ENCODE peak calls at places on chromosomes 6 and 20, in nine cellular contexts. U, P, C, G, I, M, R, Y and T are unnamed samples.

GRCh38 chr6:121647905-121648304 is 212.5 kb downstream of the GJA1 start:
- DNase-seq in U (no peak), P (no peak), C (no peak), G (no peak), I (peak), M (no peak), R (no peak), Y (no peak), T (no peak)

GRCh38 chr6:56954389-56955170 is at the start of gene BEND6:
- DNase-seq in U (no peak), P (peak), C (no peak), G (peak), I (peak), M (peak), R (peak), Y (peak), T (peak)

GRCh38 chr6:6685249-6685667 is 96.7 kb downstream of the LY86 start:
- DNase-seq in U (no peak), P (no peak), C (no peak), G (no peak), I (peak), M (no peak), R (no peak), Y (no peak), T (no peak)

GRCh38 chr6:135576055-135576454 is 78.5 kb upstream of the AHI1 start:
- DNase-seq in U (no peak), P (no peak), C (no peak), G (no peak), I (peak), M (no peak), R (no peak), Y (peak), T (no peak)

GRCh38 chr6:37171141-37171969 is 1.4 kb downstream of the PIM1 start:
- DNase-seq in U (no peak), P (peak), C (peak), G (peak), I (peak), M (peak), R (peak), Y (peak), T (peak)

GRCh38 chr6:85642774-85643529 is at the start of gene SYNCRIP:
- DNase-seq in U (peak), P (peak), C (peak), G (peak), I (peak), M (peak), R (peak), Y (peak), T (peak)

GRCh38 chr6:44024597-44025219 is 102.5 kb downstream of the MRPL14 start:
- DNase-seq in U (no peak), P (no peak), C (peak), G (no peak), I (no peak), M (no peak), R (no peak), Y (no peak), T (no peak)

GRCh38 chr6:86192123-86192522 is 549.4 kb upstream of the SYNCRIP start:
- DNase-seq in U (peak), P (peak), C (peak), G (peak), I (peak), M (peak), R (peak), Y (peak), T (no peak)

GRCh38 chr6:166955865-166956443 is 396 bp downstream of the RNASET2 start:
- DNase-seq in U (no peak), P (peak), C (peak), G (peak), I (peak), M (peak), R (no peak), Y (peak), T (no peak)

GRCh38 chr6:71982385-71982784 is 96.0 kb downstream of the RIMS1 start:
- DNase-seq in U (no peak), P (no peak), C (no peak), G (no peak), I (peak), M (no peak), R (peak), Y (no peak), T (no peak)

GRCh38 chr6:158808442-158808833 is 10.7 kb downstream of the EZR start:
- DNase-seq in U (no peak), P (no peak), C (peak), G (no peak), I (no peak), M (no peak), R (no peak), Y (no peak), T (no peak)

GRCh38 chr6:84016029-84016428 is 17.5 kb upstream of the MRAP2 start:
- DNase-seq in U (no peak), P (no peak), C (no peak), G (no peak), I (no peak), M (no peak), R (no peak), Y (no peak), T (peak)

GRCh38 chr6:139597087-139597763 is 222.8 kb upstream of the CITED2 start:
- DNase-seq in U (no peak), P (no peak), C (no peak), G (peak), I (peak), M (no peak), R (no peak), Y (no peak), T (no peak)

GRCh38 chr20:13800728-13801134 is 15.9 kb downstream of the NDUFAF5 start:
- DNase-seq in U (no peak), P (no peak), C (no peak), G (no peak), I (peak), M (peak), R (no peak), Y (peak), T (peak)

GRCh38 chr20:35978041-35978513 is 9.7 kb downstream of the CNBD2 start:
- DNase-seq in U (no peak), P (no peak), C (no peak), G (no peak), I (peak), M (no peak), R (no peak), Y (no peak), T (no peak)

GRCh38 chr20:44079968-44080560 is 106.9 kb downstream of the JPH2 start:
- DNase-seq in U (no peak), P (no peak), C (no peak), G (no peak), I (no peak), M (no peak), R (peak), Y (no peak), T (no peak)

GRCh38 chr6:56909115-56909907 is 45.6 kb upstream of the BEND6 start:
- DNase-seq in U (no peak), P (no peak), C (no peak), G (no peak), I (peak), M (no peak), R (no peak), Y (peak), T (no peak)

GRCh38 chr6:31898200-31899011 is 908 bp upstream of the EHMT2 start:
- DNase-seq in U (peak), P (peak), C (peak), G (peak), I (peak), M (peak), R (peak), Y (peak), T (peak)

GRCh38 chr6:160972111-160972510 is 19.5 kb upstream of the MAP3K4 start:
- DNase-seq in U (no peak), P (no peak), C (no peak), G (no peak), I (peak), M (no peak), R (peak), Y (peak), T (no peak)

GRCh38 chr6:157264701-157265100 is 58.6 kb downstream of the TMEM242 start:
- DNase-seq in U (no peak), P (no peak), C (no peak), G (no peak), I (no peak), M (no peak), R (no peak), Y (no peak), T (no peak)

GRCh38 chr20:35952480-35953410 is 1.6 kb downstream of the SCAND1 start:
- DNase-seq in U (no peak), P (peak), C (peak), G (no peak), I (peak), M (peak), R (peak), Y (peak), T (no peak)

GRCh38 chr6:111521497-111522275 is 38.7 kb upstream of the REV3L start:
- DNase-seq in U (no peak), P (no peak), C (no peak), G (no peak), I (peak), M (no peak), R (no peak), Y (no peak), T (no peak)

GRCh38 chr6:141421378-141421777 is 711.3 kb upstream of the GJE1 start:
- DNase-seq in U (peak), P (no peak), C (no peak), G (no peak), I (peak), M (no peak), R (no peak), Y (peak), T (no peak)

GRCh38 chr6:98486052-98486451 is 348.3 kb upstream of the POU3F2 start:
- DNase-seq in U (no peak), P (peak), C (no peak), G (peak), I (no peak), M (no peak), R (no peak), Y (no peak), T (peak)

GRCh38 chr6:10419749-10420545 is 5.1 kb upstream of the TFAP2A start:
- DNase-seq in U (no peak), P (no peak), C (no peak), G (no peak), I (peak), M (no peak), R (no peak), Y (peak), T (no peak)

GRCh38 chr6:26439552-26440125 is 665 bp upstream of the BTN3A3 start:
- DNase-seq in U (no peak), P (no peak), C (no peak), G (no peak), I (peak), M (no peak), R (no peak), Y (no peak), T (no peak)
- H2AFZ ChIP-seq in U (no peak), P (no peak), C (peak), G (no peak), I (peak), M (peak), R (peak), Y (peak), T (peak)

GRCh38 chr20:62703853-62704228 is 4.8 kb upstream of the NTSR1 start:
- DNase-seq in U (no peak), P (no peak), C (no peak), G (no peak), I (peak), M (no peak), R (no peak), Y (no peak), T (no peak)

GRCh38 chr20:62706344-62706743 is 2.3 kb upstream of the NTSR1 start:
- DNase-seq in U (no peak), P (no peak), C (no peak), G (no peak), I (no peak), M (no peak), R (no peak), Y (no peak), T (no peak)

GRCh38 chr20:62702886-62703852 is 5.5 kb upstream of the NTSR1 start:
- DNase-seq in U (peak), P (no peak), C (no peak), G (no peak), I (peak), M (peak), R (no peak), Y (peak), T (no peak)

GRCh38 chr20:62705626-62706025 is 3.0 kb upstream of the NTSR1 start:
- DNase-seq in U (no peak), P (no peak), C (no peak), G (no peak), I (no peak), M (no peak), R (no peak), Y (no peak), T (no peak)

GRCh38 chr20:62704341-62704948 is 4.2 kb upstream of the NTSR1 start:
- DNase-seq in U (peak), P (no peak), C (no peak), G (no peak), I (peak), M (peak), R (no peak), Y (peak), T (peak)
- TF ChIP-seq EZH2phosphoT487 in U (no peak), P (no peak), C (no peak), G (no peak), I (no peak), M (no peak), R (no peak), Y (no peak), T (no peak)

GRCh38 chr6:13913226-13914001 is 11.3 kb upstream of the RNF182 start:
- DNase-seq in U (no peak), P (no peak), C (no peak), G (no peak), I (no peak), M (no peak), R (no peak), Y (no peak), T (no peak)
- H2AFZ ChIP-seq in U (peak), P (peak), C (no peak), G (peak), I (no peak), M (no peak), R (no peak), Y (no peak), T (no peak)

DNA sequence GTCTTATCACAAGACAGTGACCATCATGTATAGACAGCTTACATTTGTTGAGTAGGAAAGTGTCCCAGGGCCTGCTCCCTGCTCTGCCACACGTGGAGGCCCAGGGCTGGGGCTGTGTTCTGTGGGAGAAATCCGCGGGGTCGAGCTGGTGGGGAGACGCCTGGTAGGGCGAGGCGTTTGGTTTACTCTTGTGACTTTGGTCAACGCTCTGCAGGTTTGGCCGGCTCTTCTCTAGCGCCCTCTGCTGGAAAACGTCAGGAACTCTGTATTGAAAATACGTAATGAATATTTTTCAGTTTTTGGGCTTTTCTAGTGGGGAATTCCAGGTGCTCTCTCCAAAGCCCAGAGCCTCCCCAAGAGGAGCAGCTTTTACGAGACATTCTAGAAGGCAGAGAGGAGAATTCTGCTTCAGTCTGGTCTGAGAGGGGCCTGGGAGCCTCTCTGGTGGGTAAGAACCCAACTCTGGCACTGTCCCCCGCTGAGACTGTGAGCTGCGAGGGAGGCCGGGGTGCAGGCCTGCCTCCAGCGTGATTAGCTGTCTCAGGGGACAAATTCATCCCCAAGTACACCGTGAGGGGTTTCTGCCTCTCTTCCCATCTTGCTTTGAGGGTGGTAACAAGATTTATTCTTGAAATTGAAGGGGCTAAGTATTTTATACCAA is 112.6 kb upstream of the RALGAPA2 start:
- DNase-seq in U (no peak), P (peak), C (peak), G (peak), I (peak), M (peak), R (peak), Y (peak), T (peak)
- TF ChIP-seq EZH2phosphoT487 in U (no peak), P (no peak), C (no peak), G (no peak), I (no peak), M (no peak), R (no peak), Y (no peak), T (no peak)